ENCODE peak calls at places on chromosomes 7 and 10, in four cellular contexts. A is M059J, M is hippocampal formation, X is Ammon's horn. C is an unnamed sample.

GRCh38 chr7:102836206-102836938 is 76.4 kb upstream of the LRRC17 start:
- DNase-seq in A (peak), X (peak), M (no peak), C (peak)

GRCh38 chr7:96713037-96713436 is 3.4 kb upstream of the SEM1 start:
- DNase-seq in A (no peak), X (no peak), M (no peak), C (no peak)

GRCh38 chr10:61592581-61592980 is 70.1 kb upstream of the CABCOCO1 start:
- DNase-seq in X (no peak), A (peak), M (no peak), C (peak)

GRCh38 chr7:55641273-55641691 is 69.0 kb upstream of the VOPP1 start:
- DNase-seq in A (peak), M (peak), X (peak), C (peak)

GRCh38 chr10:93821051-93821772 is 63.5 kb downstream of the LGI1 start:
- DNase-seq in X (no peak), M (peak), A (peak), C (peak)

GRCh38 chr10:43137701-43137970 is 609 bp upstream of the CSGALNACT2 start:
- DNase-seq in X (peak), A (peak), M (peak), C (peak)

GRCh38 chr7:142319970-142320369 is 62.1 kb upstream of the PRSS58 start:
- DNase-seq in A (no peak), X (no peak), M (no peak), C (no peak)

GRCh38 chr10:3020881-3021280 is 46.5 kb upstream of the PFKP start:
- DNase-seq in X (no peak), A (no peak), M (no peak), C (no peak)

GRCh38 chr10:102072867-102073527 is 7.8 kb downstream of the HPS6 start:
- DNase-seq in A (peak), X (peak), M (peak), C (peak)

GRCh38 chr10:95333997-95334792 is 43.4 kb upstream of the PDLIM1 start:
- DNase-seq in A (peak), X (no peak), M (no peak), C (peak)

GRCh38 chr10:100696477-100696901 is 48.9 kb upstream of the PAX2 start:
- DNase-seq in M (no peak), X (no peak), A (peak), C (peak)

GRCh38 chr10:63522129-63522687 is 1.0 kb downstream of the REEP3 start:
- DNase-seq in A (peak), M (no peak), X (no peak), C (no peak)

GRCh38 chr7:89623018-89623672 is 531.1 kb upstream of the STEAP1 start:
- DNase-seq in X (peak), A (peak), M (peak), C (no peak)

GRCh38 chr10:103781329-103782061 is 73.9 kb downstream of the SH3PXD2A start:
- DNase-seq in A (peak), M (no peak), X (no peak), C (peak)

GRCh38 chr7:27640914-27641570 is 21.6 kb downstream of the HIBADH start:
- DNase-seq in A (peak), X (no peak), M (no peak), C (peak)

GRCh38 chr10:22988581-22989360 is 60.9 kb downstream of the ARMC3 start:
- DNase-seq in X (peak), A (peak), M (peak), C (peak)

GRCh38 chr10:33189373-33189772 is 145.1 kb downstream of the NRP1 start:
- DNase-seq in X (no peak), A (no peak), M (no peak), C (no peak)

C was measured in Daoy.